ENCODE peak calls at places on chromosomes 6 and 20, in seven cellular contexts. One of them, this sample, is unnamed.

GRCh38 chr6:65937982-65938381 is 231.0 kb upstream of the EYS start:
- DNase-seq in A549: peak
- DNase-seq in H1: no peak
- DNase-seq in GM12878: no peak
- DNase-seq in SK-N-SH: no peak
- DNase-seq in HepG2: no peak
- DNase-seq in HCT116: no peak
- DNase-seq in this sample: no peak

GRCh38 chr6:80466981-80467380 is 360.5 kb downstream of the BCKDHB start:
- DNase-seq in A549: no peak
- DNase-seq in H1: no peak
- DNase-seq in GM12878: no peak
- DNase-seq in SK-N-SH: no peak
- DNase-seq in HepG2: no peak
- DNase-seq in HCT116: no peak
- DNase-seq in this sample: no peak

GRCh38 chr6:87222676-87223075 is 67.3 kb downstream of the ZNF292 start:
- DNase-seq in A549: no peak
- DNase-seq in H1: no peak
- DNase-seq in GM12878: no peak
- DNase-seq in SK-N-SH: no peak
- DNase-seq in HepG2: no peak
- DNase-seq in HCT116: no peak
- DNase-seq in this sample: no peak

GRCh38 chr6:136737343-136738177 is 54.7 kb downstream of the MAP3K5 start:
- DNase-seq in A549: no peak
- DNase-seq in H1: no peak
- DNase-seq in GM12878: no peak
- DNase-seq in SK-N-SH: no peak
- DNase-seq in HepG2: no peak
- DNase-seq in HCT116: no peak
- DNase-seq in this sample: peak

GRCh38 chr6:127496471-127496870 is 22.7 kb downstream of the MTCL3 start:
- DNase-seq in A549: no peak
- DNase-seq in H1: no peak
- DNase-seq in GM12878: no peak
- DNase-seq in SK-N-SH: no peak
- DNase-seq in HepG2: no peak
- DNase-seq in HCT116: no peak
- DNase-seq in this sample: no peak

GRCh38 chr6:19107468-19107867 is 720.3 kb downstream of the RNF144B start:
- DNase-seq in A549: no peak
- DNase-seq in H1: no peak
- DNase-seq in GM12878: no peak
- DNase-seq in SK-N-SH: no peak
- DNase-seq in HepG2: no peak
- DNase-seq in HCT116: no peak
- DNase-seq in this sample: no peak

GRCh38 chr6:30491963-30492616 is 2.8 kb downstream of the HLA-E start:
- DNase-seq in A549: no peak
- DNase-seq in H1: no peak
- DNase-seq in GM12878: no peak
- DNase-seq in SK-N-SH: no peak
- DNase-seq in HepG2: no peak
- DNase-seq in HCT116: no peak
- DNase-seq in this sample: no peak

GRCh38 chr20:16810216-16810615 is 62.1 kb downstream of the OTOR start:
- DNase-seq in A549: no peak
- DNase-seq in H1: no peak
- DNase-seq in GM12878: no peak
- DNase-seq in SK-N-SH: no peak
- DNase-seq in HepG2: no peak
- DNase-seq in HCT116: no peak
- DNase-seq in this sample: no peak

GRCh38 chr20:9515211-9515580 is 806 bp downstream of the LAMP5 start:
- DNase-seq in A549: no peak
- DNase-seq in H1: no peak
- DNase-seq in GM12878: no peak
- DNase-seq in SK-N-SH: peak
- DNase-seq in HepG2: no peak
- DNase-seq in HCT116: no peak
- DNase-seq in this sample: no peak

GRCh38 chr6:113755449-113756289 is 101.5 kb upstream of the MARCKS start:
- DNase-seq in A549: no peak
- DNase-seq in H1: no peak
- DNase-seq in GM12878: peak
- DNase-seq in SK-N-SH: no peak
- DNase-seq in HepG2: no peak
- DNase-seq in HCT116: no peak
- DNase-seq in this sample: no peak

GRCh38 chr6:9422138-9422537 is 986.8 kb upstream of the SLC35B3 start:
- DNase-seq in A549: no peak
- DNase-seq in H1: no peak
- DNase-seq in GM12878: no peak
- DNase-seq in SK-N-SH: no peak
- DNase-seq in HepG2: no peak
- DNase-seq in HCT116: no peak
- DNase-seq in this sample: no peak

GRCh38 chr6:128696651-128697391 is 176.4 kb upstream of the PTPRK start:
- DNase-seq in A549: peak
- DNase-seq in H1: no peak
- DNase-seq in GM12878: no peak
- DNase-seq in SK-N-SH: peak
- DNase-seq in HepG2: no peak
- DNase-seq in HCT116: peak
- DNase-seq in this sample: peak

GRCh38 chr6:150006961-150007464 is 18.3 kb downstream of the RAET1L start:
- DNase-seq in A549: peak
- DNase-seq in H1: peak
- DNase-seq in GM12878: no peak
- DNase-seq in SK-N-SH: peak
- DNase-seq in HepG2: no peak
- DNase-seq in HCT116: no peak
- DNase-seq in this sample: no peak

GRCh38 chr6:98547634-98548033 is 286.7 kb upstream of the POU3F2 start:
- DNase-seq in A549: no peak
- DNase-seq in H1: no peak
- DNase-seq in GM12878: no peak
- DNase-seq in SK-N-SH: peak
- DNase-seq in HepG2: no peak
- DNase-seq in HCT116: no peak
- DNase-seq in this sample: no peak

GRCh38 chr20:10596726-10597125 is 77.1 kb downstream of the JAG1 start:
- DNase-seq in A549: peak
- DNase-seq in H1: no peak
- DNase-seq in GM12878: no peak
- DNase-seq in SK-N-SH: no peak
- DNase-seq in HepG2: peak
- DNase-seq in HCT116: no peak
- DNase-seq in this sample: peak

GRCh38 chr6:165602291-165602690 is 60.8 kb downstream of the PDE10A start:
- DNase-seq in A549: no peak
- DNase-seq in H1: no peak
- DNase-seq in GM12878: no peak
- DNase-seq in SK-N-SH: no peak
- DNase-seq in HepG2: no peak
- DNase-seq in HCT116: no peak
- DNase-seq in this sample: no peak

GRCh38 chr6:73314577-73315492 is 39.2 kb downstream of the DPPA5 start:
- DNase-seq in A549: no peak
- DNase-seq in H1: peak
- DNase-seq in GM12878: no peak
- DNase-seq in SK-N-SH: no peak
- DNase-seq in HepG2: no peak
- DNase-seq in HCT116: no peak
- DNase-seq in this sample: no peak

GRCh38 chr6:134863763-134864510 is 86.0 kb downstream of the ALDH8A1 start:
- DNase-seq in A549: no peak
- DNase-seq in H1: no peak
- DNase-seq in GM12878: no peak
- DNase-seq in SK-N-SH: no peak
- DNase-seq in HepG2: peak
- DNase-seq in HCT116: no peak
- DNase-seq in this sample: no peak

GRCh38 chr6:34036357-34037069 is 109.4 kb downstream of the GRM4 start:
- DNase-seq in A549: no peak
- DNase-seq in H1: no peak
- DNase-seq in GM12878: peak
- DNase-seq in SK-N-SH: no peak
- DNase-seq in HepG2: no peak
- DNase-seq in HCT116: no peak
- DNase-seq in this sample: no peak

DNA sequence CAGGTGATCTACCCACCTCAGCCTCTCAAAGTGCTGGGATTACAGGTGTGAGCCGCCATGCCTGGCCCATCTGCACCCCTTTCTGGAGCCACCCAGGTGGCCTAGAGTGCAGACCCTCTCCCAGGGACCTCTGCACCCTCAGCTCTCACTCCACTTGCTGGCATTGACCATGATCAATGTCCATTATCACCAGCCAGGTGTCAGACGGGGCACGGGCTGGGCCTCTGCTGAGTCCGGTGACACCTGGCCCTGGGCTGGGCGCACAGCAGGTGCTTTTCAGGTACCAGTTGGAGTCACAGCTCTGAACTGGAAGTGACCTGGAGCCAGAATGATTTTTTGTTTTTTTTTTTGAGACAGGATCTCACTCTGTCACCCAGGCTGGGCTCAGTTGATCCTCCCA is 91.8 kb upstream of the PMEPA1 start:
- DNase-seq in A549: no peak
- DNase-seq in H1: no peak
- DNase-seq in GM12878: no peak
- DNase-seq in SK-N-SH: no peak
- DNase-seq in HepG2: no peak
- DNase-seq in HCT116: no peak
- DNase-seq in this sample: no peak
- TF ChIP-seq CTCF in A549: no peak
- TF ChIP-seq CTCF in H1: no peak
- TF ChIP-seq CTCF in GM12878: no peak
- TF ChIP-seq CTCF in SK-N-SH: no peak
- TF ChIP-seq CTCF in HepG2: no peak
- TF ChIP-seq CTCF in HCT116: no peak
- TF ChIP-seq CTCF in this sample: no peak

DNA sequence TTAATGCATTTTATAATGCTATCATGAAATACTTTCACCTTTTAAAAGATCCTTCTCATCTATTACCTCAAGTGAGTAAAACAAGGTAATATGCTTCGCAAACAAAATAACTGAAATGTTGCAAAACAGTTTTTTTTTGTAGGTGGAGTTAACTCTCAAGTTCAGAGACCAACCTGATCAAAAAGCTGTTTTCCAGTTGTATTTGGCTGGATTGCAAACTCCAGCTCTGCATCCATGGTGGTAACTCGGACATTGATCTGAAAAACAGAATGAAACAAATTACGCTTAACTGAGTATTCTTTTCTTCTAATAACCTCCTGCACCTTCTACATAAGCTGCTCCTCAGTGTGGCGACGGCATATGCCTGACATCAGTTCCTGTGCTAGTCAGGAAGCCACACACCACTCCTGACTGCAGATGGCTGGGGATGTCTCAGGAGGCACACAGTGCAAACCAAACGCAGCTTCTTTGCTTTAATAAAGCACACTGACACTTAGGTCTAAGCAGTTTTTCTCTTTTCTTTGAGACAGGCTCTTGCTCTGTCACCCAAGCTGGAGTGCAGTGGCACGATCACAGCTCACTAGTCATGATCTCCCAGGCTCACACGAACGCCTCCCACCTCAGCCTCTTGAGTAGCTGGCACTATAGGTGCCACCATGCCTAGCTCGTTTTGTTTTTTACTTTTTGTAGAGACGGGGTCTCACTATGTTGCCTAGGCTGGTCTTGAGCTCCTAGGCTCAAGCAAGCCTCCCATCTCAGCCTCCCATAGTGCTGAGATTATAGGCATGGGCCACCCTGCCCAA is 29.9 kb downstream of the EZR start:
- DNase-seq in A549: no peak
- DNase-seq in H1: no peak
- DNase-seq in GM12878: no peak
- DNase-seq in SK-N-SH: no peak
- DNase-seq in HepG2: no peak
- DNase-seq in HCT116: no peak
- DNase-seq in this sample: no peak
- TF ChIP-seq MAX in A549: no peak
- TF ChIP-seq MAX in H1: no peak
- TF ChIP-seq MAX in GM12878: no peak
- TF ChIP-seq MAX in SK-N-SH: no peak
- TF ChIP-seq MAX in HepG2: no peak
- TF ChIP-seq MAX in HCT116: no peak
- TF ChIP-seq MAX in this sample: no peak

DNA sequence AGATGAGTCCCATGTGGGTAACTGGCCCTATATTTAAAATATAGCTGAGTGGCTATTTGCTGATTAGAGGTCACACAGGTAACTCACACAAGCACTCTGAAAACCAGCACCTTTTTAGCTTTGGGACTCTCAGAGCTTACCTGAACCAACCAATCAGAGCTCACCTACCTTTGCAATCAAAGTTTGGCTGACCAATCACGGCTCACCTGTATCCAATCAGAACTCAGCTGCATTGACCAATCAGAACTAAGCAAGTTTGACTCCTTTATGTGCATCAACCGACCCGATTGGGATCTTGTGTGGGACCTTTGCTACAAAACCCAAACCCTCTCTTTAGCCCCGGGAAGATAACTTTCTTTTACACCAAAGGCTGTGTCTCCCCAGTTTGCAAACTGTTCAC is 106.8 kb upstream of the NXT1 start:
- DNase-seq in A549: peak
- DNase-seq in H1: no peak
- DNase-seq in GM12878: no peak
- DNase-seq in SK-N-SH: no peak
- DNase-seq in HepG2: no peak
- DNase-seq in HCT116: no peak
- DNase-seq in this sample: no peak
- H3K4me2 ChIP-seq in A549: no peak
- H3K4me2 ChIP-seq in H1: no peak
- H3K4me2 ChIP-seq in GM12878: no peak
- H3K4me2 ChIP-seq in SK-N-SH: peak
- H3K4me2 ChIP-seq in HepG2: no peak
- H3K4me2 ChIP-seq in HCT116: no peak
- H3K4me2 ChIP-seq in this sample: no peak

DNA sequence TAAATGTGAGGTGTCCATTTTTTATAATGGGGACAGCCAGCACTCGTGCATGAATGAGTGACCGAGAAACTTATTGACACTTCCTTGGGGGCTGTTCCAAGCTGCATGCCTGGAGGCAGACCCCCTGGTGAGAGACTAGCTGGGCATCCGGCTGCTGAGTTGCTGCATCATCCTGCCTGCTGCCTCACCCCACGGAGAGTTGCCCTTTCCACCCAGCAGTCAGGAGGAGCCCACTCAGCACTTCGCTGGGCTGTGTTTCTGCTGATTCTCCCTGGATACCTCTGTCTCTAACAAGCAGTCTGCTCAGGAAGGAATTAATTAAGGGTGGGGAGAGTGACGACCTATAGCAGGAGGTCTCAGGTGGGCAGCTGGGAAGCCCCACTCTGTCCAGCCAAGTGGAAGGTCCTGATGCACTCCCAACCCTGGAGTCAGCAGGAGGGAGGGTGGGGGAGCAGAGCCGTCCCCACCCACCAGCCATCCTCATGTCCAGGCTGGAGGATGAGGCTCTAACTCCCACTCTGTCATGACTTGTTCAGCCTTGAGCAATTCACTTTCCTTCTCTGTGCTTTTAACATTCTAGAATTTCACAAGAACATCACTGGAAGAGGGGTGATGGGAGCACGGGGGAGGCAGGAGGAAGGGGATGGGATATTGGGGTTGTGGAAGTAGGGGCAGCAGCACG is 177.3 kb downstream of the LRFN2 start:
- DNase-seq in A549: no peak
- DNase-seq in H1: no peak
- DNase-seq in GM12878: no peak
- DNase-seq in SK-N-SH: no peak
- DNase-seq in HepG2: no peak
- DNase-seq in HCT116: no peak
- DNase-seq in this sample: no peak
- TF ChIP-seq CTCF in A549: no peak
- TF ChIP-seq CTCF in H1: no peak
- TF ChIP-seq CTCF in GM12878: no peak
- TF ChIP-seq CTCF in SK-N-SH: no peak
- TF ChIP-seq CTCF in HepG2: no peak
- TF ChIP-seq CTCF in HCT116: no peak
- TF ChIP-seq CTCF in this sample: no peak

This sample was measured in endothelial cell of umbilical vein.